ENCODE peak calls at places on chromosomes 6 and 20, in nine cellular contexts. B is GM23338, O is MM.1S, P is vagina, U is AG04450, V is fibroblast of lung, D is body of pancreas, Z is colonic mucosa, Q is upper lobe of right lung. H is an unnamed sample.

GRCh38 chr6:106253731-106254130 is 71.8 kb downstream of the ATG5 start:
- DNase-seq in B (no peak), O (no peak), P (no peak), U (no peak), V (peak), D (no peak), Z (no peak), Q (no peak), H (no peak)

GRCh38 chr6:142804490-142804889 is 140.5 kb downstream of the HIVEP2 start:
- DNase-seq in B (no peak), O (no peak), P (no peak), U (no peak), V (no peak), D (no peak), Z (no peak), Q (no peak), H (no peak)

GRCh38 chr6:79158856-79159516 is 75.5 kb downstream of the HMGN3 start:
- DNase-seq in B (no peak), O (no peak), P (no peak), U (no peak), V (peak), D (no peak), Z (no peak), Q (no peak), H (no peak)

GRCh38 chr6:54085526-54085925 is 25.7 kb upstream of the MLIP start:
- DNase-seq in B (no peak), O (no peak), P (no peak), U (peak), V (peak), D (no peak), Z (no peak), Q (no peak), H (no peak)

GRCh38 chr6:11762782-11763459 is 15.7 kb downstream of the ADTRP start:
- DNase-seq in B (no peak), O (no peak), P (no peak), U (no peak), V (peak), D (no peak), Z (no peak), Q (no peak), H (no peak)

GRCh38 chr20:35595456-35595855 is 20.2 kb upstream of the SPAG4 start:
- DNase-seq in B (no peak), O (no peak), P (no peak), U (no peak), V (no peak), D (no peak), Z (no peak), Q (no peak), H (no peak)

GRCh38 chr6:39388526-39389371 is 66.2 kb upstream of the KCNK16 start:
- DNase-seq in B (no peak), O (no peak), P (no peak), U (no peak), V (peak), D (no peak), Z (no peak), Q (no peak), H (no peak)

GRCh38 chr6:6746334-6746969 is 157.9 kb downstream of the LY86 start:
- DNase-seq in B (no peak), O (no peak), P (no peak), U (no peak), V (no peak), D (no peak), Z (no peak), Q (no peak), H (no peak)

GRCh38 chr20:47784599-47785320 is 521 bp downstream of the SULF2 start:
- DNase-seq in B (peak), O (peak), P (no peak), U (no peak), V (peak), D (no peak), Z (peak), Q (no peak), H (no peak)

DNA sequence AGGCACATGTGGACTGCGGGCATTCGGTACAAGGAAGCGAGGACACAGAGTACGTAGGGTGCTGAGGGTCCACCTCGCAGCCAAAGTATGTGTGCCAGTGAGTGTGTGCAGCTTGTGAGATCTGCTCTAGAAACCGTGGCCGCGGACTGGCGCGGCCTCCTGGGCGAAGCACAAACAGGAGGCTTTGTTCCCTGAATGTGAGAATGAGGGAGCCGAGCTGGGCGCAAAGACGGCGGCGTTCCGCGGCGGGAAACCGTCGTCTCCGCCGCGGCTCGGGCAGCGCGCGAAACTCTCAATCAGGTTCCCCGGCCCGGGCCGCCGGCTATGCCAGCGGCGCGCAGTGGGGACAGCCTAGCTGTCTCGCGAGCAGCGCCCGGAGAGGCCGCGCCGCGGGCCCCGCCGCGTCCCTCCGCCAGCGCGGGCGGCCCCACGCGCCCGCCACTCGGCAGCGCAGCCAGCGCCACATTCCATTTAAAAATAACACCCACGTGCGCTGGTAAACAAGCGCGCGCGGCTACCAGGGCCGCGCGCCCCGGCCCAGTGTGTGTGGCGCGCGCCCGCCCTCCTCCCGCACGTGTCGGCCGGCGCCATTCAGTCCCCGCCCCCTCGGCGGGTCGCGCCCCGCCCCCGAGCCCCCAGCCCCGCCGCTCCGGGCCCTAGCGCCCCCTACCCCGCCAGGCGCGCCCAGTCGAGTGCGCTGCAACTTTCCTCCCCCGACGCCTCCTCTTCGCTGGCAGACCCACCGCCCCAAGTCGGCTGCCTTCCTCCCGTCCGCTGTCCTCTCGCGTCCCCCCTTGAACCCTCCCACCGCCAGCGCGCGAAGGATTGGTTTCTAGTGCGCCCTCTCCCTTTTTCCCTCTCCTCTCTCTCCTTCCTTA is 3.0 kb upstream of the FOXO3 start:
- DNase-seq in B (peak), O (peak), P (no peak), U (no peak), V (peak), D (peak), Z (peak), Q (peak), H (peak)
- TF ChIP-seq CTCF in B (peak), O (no peak), P (no peak), U (no peak), V (no peak), D (peak), Z (no peak), Q (no peak), H (peak)

GRCh38 chr6:166440106-166440505 is 57.4 kb upstream of the MPC1 start:
- DNase-seq in B (no peak), O (no peak), P (no peak), U (no peak), V (no peak), D (no peak), Z (no peak), Q (no peak), H (no peak)
- H3K27ac ChIP-seq in B (no peak), O (no peak), P (no peak), U (no peak), V (no peak), D (no peak), Z (no peak), Q (no peak), H (no peak)

GRCh38 chr6:137258170-137258569 is 39.0 kb upstream of the IFNGR1 start:
- DNase-seq in B (no peak), O (no peak), P (no peak), U (no peak), V (peak), D (no peak), Z (no peak), Q (no peak), H (no peak)
- TF ChIP-seq CTCF in B (no peak), O (no peak), P (no peak), U (no peak), V (no peak), D (no peak), Z (no peak), Q (no peak), H (no peak)

DNA sequence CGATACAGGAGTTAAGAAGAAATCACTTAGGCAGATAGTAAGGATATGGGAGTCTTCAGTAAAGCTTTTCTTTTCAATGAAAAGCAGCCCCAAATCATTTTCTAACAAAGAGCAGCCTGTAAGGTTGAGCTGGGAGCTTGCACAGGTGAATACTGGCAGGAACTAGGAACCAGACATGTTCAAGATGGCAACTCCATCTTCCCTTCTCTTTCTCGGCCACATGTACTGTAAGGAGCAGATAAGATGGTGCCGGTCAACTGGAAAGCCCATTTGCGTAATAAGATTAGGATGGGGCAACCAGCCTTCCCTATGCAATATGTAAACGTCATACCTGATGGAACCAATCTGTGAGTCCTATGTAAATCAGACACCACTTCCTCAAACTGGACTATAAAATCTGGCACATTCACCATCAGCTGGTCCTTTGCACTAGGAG is 46.2 kb upstream of the RNGTT start:
- DNase-seq in B (no peak), O (no peak), P (no peak), U (no peak), V (no peak), D (no peak), Z (no peak), Q (no peak), H (no peak)
- H3K27ac ChIP-seq in B (no peak), O (no peak), P (no peak), U (no peak), V (no peak), D (no peak), Z (no peak), Q (no peak), H (no peak)

GRCh38 chr6:63742060-63742459 is 106.5 kb downstream of the PHF3 start:
- DNase-seq in B (no peak), O (no peak), P (no peak), U (no peak), V (peak), D (peak), Z (no peak), Q (no peak), H (no peak)
- TF ChIP-seq CTCF in B (no peak), O (no peak), P (no peak), U (no peak), V (no peak), D (no peak), Z (no peak), Q (no peak), H (no peak)

DNA sequence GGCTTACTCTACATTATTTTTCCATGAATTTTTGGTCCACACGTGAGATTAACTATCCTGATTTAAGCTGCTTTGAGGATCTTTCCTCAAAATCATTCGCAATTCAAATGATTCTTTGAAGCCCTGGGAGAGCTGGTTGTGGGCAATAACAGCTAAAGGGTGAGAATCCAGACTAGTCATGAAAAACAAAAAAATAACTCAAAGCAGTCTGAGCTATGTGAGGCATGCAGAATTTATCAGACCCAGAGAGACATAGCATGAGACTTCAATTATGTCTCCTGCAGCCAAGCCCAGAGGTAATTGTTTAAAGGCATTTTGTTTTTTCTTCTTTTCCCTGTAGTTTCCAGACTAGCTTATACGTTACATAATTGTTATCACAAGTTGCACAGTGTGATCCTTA is 517.3 kb upstream of the PTCHD4 start:
- DNase-seq in B (peak), O (no peak), P (no peak), U (no peak), V (peak), D (no peak), Z (no peak), Q (no peak), H (no peak)
- H3K27ac ChIP-seq in B (no peak), O (no peak), P (no peak), U (no peak), V (no peak), D (no peak), Z (no peak), Q (no peak), H (no peak)

GRCh38 chr20:46151936-46152335 is 33.8 kb downstream of the CD40 start:
- DNase-seq in B (peak), O (peak), P (no peak), U (no peak), V (no peak), D (peak), Z (no peak), Q (no peak), H (no peak)
- TF ChIP-seq CTCF in B (peak), O (peak), P (no peak), U (peak), V (no peak), D (peak), Z (peak), Q (peak), H (no peak)

GRCh38 chr6:108738684-108739406 is 109.4 kb upstream of the ARMC2 start:
- DNase-seq in B (no peak), O (no peak), P (no peak), U (no peak), V (no peak), D (no peak), Z (peak), Q (no peak), H (peak)
- H3K27ac ChIP-seq in B (no peak), O (no peak), P (peak), U (peak), V (peak), D (peak), Z (no peak), Q (no peak), H (no peak)

GRCh38 chr6:16440656-16441212 is 202.3 kb downstream of the GMPR start:
- DNase-seq in B (no peak), O (no peak), P (no peak), U (no peak), V (no peak), D (no peak), Z (no peak), Q (no peak), H (no peak)

GRCh38 chr6:16438677-16439615 is 200.6 kb downstream of the GMPR start:
- DNase-seq in B (no peak), O (no peak), P (no peak), U (peak), V (peak), D (no peak), Z (no peak), Q (no peak), H (no peak)

GRCh38 chr6:16437095-16437494 is 198.7 kb downstream of the GMPR start:
- DNase-seq in B (no peak), O (no peak), P (no peak), U (no peak), V (no peak), D (no peak), Z (no peak), Q (no peak), H (no peak)

GRCh38 chr6:16436550-16436949 is 198.2 kb downstream of the GMPR start:
- DNase-seq in B (no peak), O (no peak), P (no peak), U (no peak), V (no peak), D (no peak), Z (no peak), Q (no peak), H (no peak)

DNA sequence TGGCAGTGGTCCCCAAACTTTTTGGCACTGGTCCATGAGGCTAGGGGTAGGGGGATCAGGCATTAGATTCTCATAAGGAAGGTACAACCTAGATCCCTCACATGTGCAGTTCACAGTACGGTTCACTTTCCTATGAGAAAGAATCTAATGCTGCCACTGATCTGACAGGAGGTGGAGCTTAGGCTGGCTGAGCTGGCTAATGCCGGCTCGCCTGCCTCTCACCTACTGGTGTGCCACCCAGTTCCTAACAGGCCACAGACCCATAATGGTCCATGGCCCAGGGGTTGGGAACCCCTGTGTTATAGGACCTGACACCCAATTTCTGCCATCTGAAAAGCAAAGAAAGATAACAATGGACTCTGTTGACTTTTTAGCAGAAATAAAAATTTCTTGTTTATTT is 199.6 kb downstream of the GMPR start:
- DNase-seq in B (no peak), O (no peak), P (no peak), U (no peak), V (no peak), D (no peak), Z (no peak), Q (no peak), H (no peak)
- TF ChIP-seq CTCF in B (no peak), O (no peak), P (no peak), U (no peak), V (no peak), D (no peak), Z (no peak), Q (no peak), H (no peak)

GRCh38 chr6:75935473-75935793 is 137.0 kb downstream of the IMPG1 start:
- DNase-seq in B (peak), O (no peak), P (no peak), U (no peak), V (no peak), D (no peak), Z (no peak), Q (no peak), H (no peak)

GRCh38 chr6:75933387-75933975 is 139.0 kb downstream of the IMPG1 start:
- DNase-seq in B (no peak), O (no peak), P (no peak), U (no peak), V (no peak), D (no peak), Z (no peak), Q (no peak), H (no peak)

GRCh38 chr6:75930954-75931689 is 141.3 kb downstream of the IMPG1 start:
- DNase-seq in B (no peak), O (no peak), P (no peak), U (no peak), V (peak), D (no peak), Z (no peak), Q (no peak), H (no peak)

GRCh38 chr6:75934643-75935472 is 137.6 kb downstream of the IMPG1 start:
- DNase-seq in B (peak), O (peak), P (no peak), U (peak), V (peak), D (peak), Z (peak), Q (no peak), H (peak)

DNA sequence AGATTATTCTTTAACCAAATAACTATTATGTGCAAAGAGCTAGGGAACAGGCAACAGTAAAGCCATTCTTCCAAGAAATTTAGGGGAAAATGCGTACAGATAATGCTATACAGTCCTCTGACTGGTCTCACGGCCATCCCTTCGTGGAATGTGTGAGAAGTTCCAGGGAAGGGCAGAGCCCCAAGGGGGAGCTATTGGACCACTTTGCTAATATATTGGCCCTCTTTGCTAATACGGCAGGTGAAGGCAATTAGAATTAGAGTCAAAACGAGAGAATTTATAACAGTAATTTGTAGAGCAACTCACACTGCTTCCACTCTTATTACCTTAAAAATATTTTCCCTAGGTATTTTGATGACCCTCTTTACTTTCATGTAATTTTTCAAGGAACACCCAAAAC is 140.4 kb downstream of the IMPG1 start:
- DNase-seq in B (peak), O (no peak), P (no peak), U (no peak), V (peak), D (peak), Z (no peak), Q (no peak), H (no peak)
- H3K27ac ChIP-seq in B (no peak), O (no peak), P (no peak), U (no peak), V (no peak), D (no peak), Z (no peak), Q (no peak), H (no peak)

H was measured in Peyer's patch.